ENCODE peak calls at places on chromosome 18, in eight cellular contexts. One of them, this sample, is unnamed.

GRCh38 chr18:23302852-23303527 is 150.1 kb upstream of the RIOK3 start:
- DNase-seq in SHP77: no peak
- DNase-seq in T-cell: no peak
- DNase-seq in aorta: no peak
- DNase-seq in heart right ventricle: no peak
- DNase-seq in spleen: no peak
- DNase-seq in stimulated activated CD4-positive, alpha-beta T cell treated with anti-CD3 and anti-CD28 coated beads, TNF-alpha, amount 100 ng/mL, for 24 hours: no peak
- DNase-seq in WTC11: no peak
- DNase-seq in this sample: no peak

GRCh38 chr18:54532962-54533361 is 58.1 kb upstream of the DYNAP start:
- DNase-seq in SHP77: no peak
- DNase-seq in T-cell: no peak
- DNase-seq in spleen: no peak
- DNase-seq in heart right ventricle: no peak
- DNase-seq in stimulated activated CD4-positive, alpha-beta T cell treated with anti-CD3 and anti-CD28 coated beads, TNF-alpha, amount 100 ng/mL, for 24 hours: no peak
- DNase-seq in WTC11: no peak
- DNase-seq in aorta: no peak
- DNase-seq in this sample: no peak

GRCh38 chr18:8084160-8084559 is 517.0 kb downstream of the PTPRM start:
- DNase-seq in WTC11: peak; percentile 69
- DNase-seq in SHP77: peak; percentile 3
- DNase-seq in T-cell: no peak
- DNase-seq in spleen: no peak
- DNase-seq in stimulated activated CD4-positive, alpha-beta T cell treated with anti-CD3 and anti-CD28 coated beads, TNF-alpha, amount 100 ng/mL, for 24 hours: no peak
- DNase-seq in heart right ventricle: peak; percentile 32
- DNase-seq in aorta: no peak
- DNase-seq in this sample: peak; percentile 44

GRCh38 chr18:38362286-38362792 is 796.7 kb upstream of the CELF4 start:
- DNase-seq in stimulated activated CD4-positive, alpha-beta T cell treated with anti-CD3 and anti-CD28 coated beads, TNF-alpha, amount 100 ng/mL, for 24 hours: no peak
- DNase-seq in aorta: no peak
- DNase-seq in WTC11: peak; percentile 23
- DNase-seq in heart right ventricle: no peak
- DNase-seq in SHP77: peak; percentile 6
- DNase-seq in spleen: no peak
- DNase-seq in T-cell: no peak
- DNase-seq in this sample: no peak

GRCh38 chr18:22286576-22286975 is 117.2 kb downstream of the GATA6 start:
- DNase-seq in T-cell: no peak
- DNase-seq in aorta: peak; percentile 75
- DNase-seq in stimulated activated CD4-positive, alpha-beta T cell treated with anti-CD3 and anti-CD28 coated beads, TNF-alpha, amount 100 ng/mL, for 24 hours: no peak
- DNase-seq in SHP77: no peak
- DNase-seq in spleen: no peak
- DNase-seq in heart right ventricle: no peak
- DNase-seq in WTC11: no peak
- DNase-seq in this sample: no peak

GRCh38 chr18:23872701-23873550 is 141.6 kb upstream of the TTC39C start:
- DNase-seq in aorta: no peak
- DNase-seq in T-cell: peak; percentile 10
- DNase-seq in SHP77: no peak
- DNase-seq in stimulated activated CD4-positive, alpha-beta T cell treated with anti-CD3 and anti-CD28 coated beads, TNF-alpha, amount 100 ng/mL, for 24 hours: no peak
- DNase-seq in heart right ventricle: no peak
- DNase-seq in WTC11: no peak
- DNase-seq in spleen: no peak
- DNase-seq in this sample: no peak

GRCh38 chr18:57649536-57650495 is 28.2 kb upstream of the NARS1 start:
- DNase-seq in aorta: no peak
- DNase-seq in heart right ventricle: no peak
- DNase-seq in stimulated activated CD4-positive, alpha-beta T cell treated with anti-CD3 and anti-CD28 coated beads, TNF-alpha, amount 100 ng/mL, for 24 hours: no peak
- DNase-seq in T-cell: no peak
- DNase-seq in spleen: no peak
- DNase-seq in WTC11: no peak
- DNase-seq in SHP77: no peak
- DNase-seq in this sample: no peak

GRCh38 chr18:21458322-21458721 is 142.2 kb downstream of the ESCO1 start:
- DNase-seq in aorta: peak; percentile 52
- DNase-seq in spleen: no peak
- DNase-seq in heart right ventricle: peak; percentile 70
- DNase-seq in T-cell: no peak
- DNase-seq in WTC11: no peak
- DNase-seq in stimulated activated CD4-positive, alpha-beta T cell treated with anti-CD3 and anti-CD28 coated beads, TNF-alpha, amount 100 ng/mL, for 24 hours: no peak
- DNase-seq in SHP77: no peak
- DNase-seq in this sample: no peak

GRCh38 chr18:63320690-63321265 is 1.2 kb upstream of the BCL2 start:
- DNase-seq in spleen: peak; percentile 91
- DNase-seq in SHP77: peak; percentile 57
- DNase-seq in WTC11: peak; percentile 32
- DNase-seq in heart right ventricle: peak; percentile 34
- DNase-seq in stimulated activated CD4-positive, alpha-beta T cell treated with anti-CD3 and anti-CD28 coated beads, TNF-alpha, amount 100 ng/mL, for 24 hours: no peak
- DNase-seq in aorta: peak; percentile 59
- DNase-seq in T-cell: no peak
- DNase-seq in this sample: peak; percentile 45

GRCh38 chr18:50720281-50720680 is 99.5 kb downstream of the MRO start:
- DNase-seq in spleen: no peak
- DNase-seq in SHP77: no peak
- DNase-seq in stimulated activated CD4-positive, alpha-beta T cell treated with anti-CD3 and anti-CD28 coated beads, TNF-alpha, amount 100 ng/mL, for 24 hours: no peak
- DNase-seq in heart right ventricle: no peak
- DNase-seq in T-cell: no peak
- DNase-seq in aorta: no peak
- DNase-seq in WTC11: no peak
- DNase-seq in this sample: no peak

GRCh38 chr18:49682301-49683190 is 120.7 kb downstream of the LIPG start:
- DNase-seq in aorta: no peak
- DNase-seq in T-cell: no peak
- DNase-seq in spleen: no peak
- DNase-seq in heart right ventricle: no peak
- DNase-seq in stimulated activated CD4-positive, alpha-beta T cell treated with anti-CD3 and anti-CD28 coated beads, TNF-alpha, amount 100 ng/mL, for 24 hours: no peak
- DNase-seq in SHP77: no peak
- DNase-seq in WTC11: no peak
- DNase-seq in this sample: no peak

GRCh38 chr18:49447810-49448745 is 12.4 kb downstream of the DYM start:
- DNase-seq in T-cell: no peak
- DNase-seq in WTC11: peak; percentile 51
- DNase-seq in spleen: no peak
- DNase-seq in aorta: no peak
- DNase-seq in stimulated activated CD4-positive, alpha-beta T cell treated with anti-CD3 and anti-CD28 coated beads, TNF-alpha, amount 100 ng/mL, for 24 hours: peak; percentile 17
- DNase-seq in SHP77: peak; percentile 75
- DNase-seq in heart right ventricle: peak; percentile 28
- DNase-seq in this sample: peak; percentile 40

GRCh38 chr18:22378672-22379282 is 38.9 kb downstream of the CTAGE1 start:
- DNase-seq in SHP77: peak; percentile 1
- DNase-seq in WTC11: peak; percentile 39
- DNase-seq in spleen: no peak
- DNase-seq in heart right ventricle: peak; percentile 27
- DNase-seq in T-cell: no peak
- DNase-seq in stimulated activated CD4-positive, alpha-beta T cell treated with anti-CD3 and anti-CD28 coated beads, TNF-alpha, amount 100 ng/mL, for 24 hours: no peak
- DNase-seq in aorta: peak; percentile 47
- DNase-seq in this sample: no peak

GRCh38 chr18:72233106-72233505 is 311.0 kb downstream of the CBLN2 start:
- DNase-seq in aorta: no peak
- DNase-seq in SHP77: no peak
- DNase-seq in heart right ventricle: no peak
- DNase-seq in spleen: no peak
- DNase-seq in WTC11: no peak
- DNase-seq in stimulated activated CD4-positive, alpha-beta T cell treated with anti-CD3 and anti-CD28 coated beads, TNF-alpha, amount 100 ng/mL, for 24 hours: no peak
- DNase-seq in T-cell: no peak
- DNase-seq in this sample: no peak

GRCh38 chr18:9249254-9249653 is 85.3 kb upstream of the TWSG1 start:
- DNase-seq in WTC11: no peak
- DNase-seq in stimulated activated CD4-positive, alpha-beta T cell treated with anti-CD3 and anti-CD28 coated beads, TNF-alpha, amount 100 ng/mL, for 24 hours: no peak
- DNase-seq in SHP77: no peak
- DNase-seq in heart right ventricle: no peak
- DNase-seq in aorta: no peak
- DNase-seq in spleen: no peak
- DNase-seq in T-cell: no peak
- DNase-seq in this sample: no peak

GRCh38 chr18:73614812-73615211 is 532.8 kb downstream of the FBXO15 start:
- DNase-seq in stimulated activated CD4-positive, alpha-beta T cell treated with anti-CD3 and anti-CD28 coated beads, TNF-alpha, amount 100 ng/mL, for 24 hours: no peak
- DNase-seq in T-cell: no peak
- DNase-seq in WTC11: no peak
- DNase-seq in spleen: no peak
- DNase-seq in aorta: no peak
- DNase-seq in SHP77: no peak
- DNase-seq in heart right ventricle: no peak
- DNase-seq in this sample: no peak

GRCh38 chr18:35241523-35241804 is 630 bp downstream of the ZNF397 start:
- DNase-seq in spleen: no peak
- DNase-seq in T-cell: no peak
- DNase-seq in heart right ventricle: no peak
- DNase-seq in aorta: no peak
- DNase-seq in stimulated activated CD4-positive, alpha-beta T cell treated with anti-CD3 and anti-CD28 coated beads, TNF-alpha, amount 100 ng/mL, for 24 hours: no peak
- DNase-seq in WTC11: no peak
- DNase-seq in SHP77: no peak
- DNase-seq in this sample: no peak

GRCh38 chr18:332721-333513 is 65.1 kb upstream of the THOC1 start:
- DNase-seq in spleen: no peak
- DNase-seq in stimulated activated CD4-positive, alpha-beta T cell treated with anti-CD3 and anti-CD28 coated beads, TNF-alpha, amount 100 ng/mL, for 24 hours: no peak
- DNase-seq in T-cell: no peak
- DNase-seq in SHP77: no peak
- DNase-seq in heart right ventricle: peak; percentile 64
- DNase-seq in aorta: peak; percentile 55
- DNase-seq in WTC11: no peak
- DNase-seq in this sample: no peak

GRCh38 chr18:25289040-25289631 is 62.8 kb downstream of the ZNF521 start:
- DNase-seq in WTC11: no peak
- DNase-seq in SHP77: no peak
- DNase-seq in T-cell: no peak
- DNase-seq in heart right ventricle: peak; percentile 7
- DNase-seq in spleen: no peak
- DNase-seq in stimulated activated CD4-positive, alpha-beta T cell treated with anti-CD3 and anti-CD28 coated beads, TNF-alpha, amount 100 ng/mL, for 24 hours: no peak
- DNase-seq in aorta: no peak
- DNase-seq in this sample: peak; percentile 22

GRCh38 chr18:61738042-61738441 is 154.8 kb downstream of the RNF152 start:
- DNase-seq in stimulated activated CD4-positive, alpha-beta T cell treated with anti-CD3 and anti-CD28 coated beads, TNF-alpha, amount 100 ng/mL, for 24 hours: no peak
- DNase-seq in spleen: no peak
- DNase-seq in T-cell: no peak
- DNase-seq in WTC11: no peak
- DNase-seq in SHP77: no peak
- DNase-seq in heart right ventricle: no peak
- DNase-seq in aorta: no peak
- DNase-seq in this sample: no peak

GRCh38 chr18:23512641-23513040 is 9.3 kb downstream of the RMC1 start:
- DNase-seq in spleen: no peak
- DNase-seq in stimulated activated CD4-positive, alpha-beta T cell treated with anti-CD3 and anti-CD28 coated beads, TNF-alpha, amount 100 ng/mL, for 24 hours: no peak
- DNase-seq in SHP77: no peak
- DNase-seq in heart right ventricle: no peak
- DNase-seq in aorta: no peak
- DNase-seq in T-cell: no peak
- DNase-seq in WTC11: no peak
- DNase-seq in this sample: no peak

GRCh38 chr18:23094411-23095165 is 40.7 kb upstream of the CABLES1 start:
- DNase-seq in SHP77: no peak
- DNase-seq in heart right ventricle: no peak
- DNase-seq in aorta: no peak
- DNase-seq in WTC11: no peak
- DNase-seq in spleen: peak; percentile 40
- DNase-seq in T-cell: no peak
- DNase-seq in stimulated activated CD4-positive, alpha-beta T cell treated with anti-CD3 and anti-CD28 coated beads, TNF-alpha, amount 100 ng/mL, for 24 hours: no peak
- DNase-seq in this sample: peak; percentile 55

GRCh38 chr18:58754544-58755068 is 83.3 kb downstream of the MALT1 start:
- DNase-seq in spleen: peak; percentile 78
- DNase-seq in aorta: peak; percentile 82
- DNase-seq in SHP77: no peak
- DNase-seq in stimulated activated CD4-positive, alpha-beta T cell treated with anti-CD3 and anti-CD28 coated beads, TNF-alpha, amount 100 ng/mL, for 24 hours: no peak
- DNase-seq in heart right ventricle: peak; percentile 36
- DNase-seq in T-cell: no peak
- DNase-seq in WTC11: no peak
- DNase-seq in this sample: no peak

GRCh38 chr18:22609642-22610041 is 191.9 kb upstream of the CTAGE1 start:
- DNase-seq in T-cell: no peak
- DNase-seq in stimulated activated CD4-positive, alpha-beta T cell treated with anti-CD3 and anti-CD28 coated beads, TNF-alpha, amount 100 ng/mL, for 24 hours: no peak
- DNase-seq in aorta: peak; percentile 83
- DNase-seq in WTC11: no peak
- DNase-seq in spleen: no peak
- DNase-seq in SHP77: peak; percentile 24
- DNase-seq in heart right ventricle: peak; percentile 86
- DNase-seq in this sample: no peak

GRCh38 chr18:28514699-28515098 is 337.8 kb upstream of the CDH2 start:
- DNase-seq in aorta: no peak
- DNase-seq in T-cell: no peak
- DNase-seq in heart right ventricle: no peak
- DNase-seq in stimulated activated CD4-positive, alpha-beta T cell treated with anti-CD3 and anti-CD28 coated beads, TNF-alpha, amount 100 ng/mL, for 24 hours: no peak
- DNase-seq in SHP77: no peak
- DNase-seq in WTC11: no peak
- DNase-seq in spleen: no peak
- DNase-seq in this sample: no peak

GRCh38 chr18:12086249-12086648 is 7.4 kb upstream of the ANKRD62 start:
- DNase-seq in SHP77: peak; percentile 11
- DNase-seq in spleen: peak; percentile 74
- DNase-seq in aorta: peak; percentile 42
- DNase-seq in T-cell: no peak
- DNase-seq in stimulated activated CD4-positive, alpha-beta T cell treated with anti-CD3 and anti-CD28 coated beads, TNF-alpha, amount 100 ng/mL, for 24 hours: no peak
- DNase-seq in WTC11: no peak
- DNase-seq in heart right ventricle: no peak
- DNase-seq in this sample: no peak

GRCh38 chr18:3002766-3003165 is 10.2 kb downstream of the LPIN2 start:
- DNase-seq in stimulated activated CD4-positive, alpha-beta T cell treated with anti-CD3 and anti-CD28 coated beads, TNF-alpha, amount 100 ng/mL, for 24 hours: no peak
- DNase-seq in heart right ventricle: no peak
- DNase-seq in T-cell: no peak
- DNase-seq in spleen: no peak
- DNase-seq in WTC11: no peak
- DNase-seq in SHP77: no peak
- DNase-seq in aorta: no peak
- DNase-seq in this sample: no peak

GRCh38 chr18:61702007-61702406 is 190.8 kb downstream of the RNF152 start:
- DNase-seq in SHP77: no peak
- DNase-seq in aorta: no peak
- DNase-seq in heart right ventricle: no peak
- DNase-seq in stimulated activated CD4-positive, alpha-beta T cell treated with anti-CD3 and anti-CD28 coated beads, TNF-alpha, amount 100 ng/mL, for 24 hours: no peak
- DNase-seq in spleen: no peak
- DNase-seq in WTC11: no peak
- DNase-seq in T-cell: no peak
- DNase-seq in this sample: no peak